ENCODE peak calls at places on chromosomes 3 and 15, in nine cellular contexts. E is cardiac fibroblast, W is Caco-2, K is hepatocyte, P is tibial nerve, Z is pancreas, U is dorsolateral prefrontal cortex, H is IMR-90, Q is left ventricle myocardium inferior. C is an unnamed sample.
A peak's percentile ranks its signal among the peaks of the same experiment; 100 is the strongest.

GRCh38 chr3:122169911-122170310 is 13.6 kb upstream of the CASR start:
- DNase-seq in H (no peak), Z (no peak), P (no peak), W (no peak), E (no peak), K (no peak), Q (no peak), U (no peak), C (no peak)

GRCh38 chr15:33310481-33311311 is at the start of gene RYR3:
- DNase-seq in H (no peak), Z (no peak), Q (no peak), P (no peak), E (peak; percentile 22), K (peak; percentile 47), W (no peak), U (peak; percentile 68), C (no peak)

GRCh38 chr3:48429416-48430358 is at the start of gene PLXNB1:
- DNase-seq in K (peak; percentile 93), P (peak; percentile 61), W (peak; percentile 93), H (peak; percentile 71), Q (peak; percentile 45), Z (peak; percentile 88), E (peak; percentile 45), U (peak; percentile 76), C (no peak)

GRCh38 chr15:90322531-90322930 is 29.6 kb upstream of the ZNF774 start:
- DNase-seq in P (no peak), W (peak; percentile 36), U (no peak), E (no peak), K (no peak), H (no peak), Z (no peak), Q (no peak), C (no peak)

GRCh38 chr3:195774917-195775316 is 36.8 kb downstream of the MUC4 start:
- DNase-seq in U (no peak), K (peak; percentile 50), Z (peak; percentile 68), W (peak; percentile 60), H (no peak), Q (peak; percentile 56), P (peak; percentile 30), E (peak; percentile 54), C (no peak)

GRCh38 chr3:98402507-98402906 is 12.0 kb downstream of the OR5K3 start:
- DNase-seq in E (no peak), P (no peak), W (no peak), Z (no peak), H (no peak), K (no peak), U (no peak), Q (no peak), C (no peak)

GRCh38 chr15:73368301-73369072 is at the start of gene HCN4:
- DNase-seq in Z (peak; percentile 66), Q (peak; percentile 47), U (peak; percentile 31), W (peak; percentile 17), E (no peak), H (no peak), P (no peak), K (peak; percentile 43), C (no peak)

GRCh38 chr3:175485436-175485835 is 626.3 kb downstream of the NAALADL2 start:
- DNase-seq in H (no peak), E (no peak), U (no peak), W (no peak), K (no peak), P (no peak), Z (no peak), Q (no peak), C (no peak)

GRCh38 chr3:114363554-114364202 is 69.8 kb downstream of the TIGIT start:
- DNase-seq in Q (no peak), H (peak; percentile 87), P (no peak), U (no peak), Z (no peak), W (no peak), E (peak; percentile 83), K (peak; percentile 25), C (no peak)

GRCh38 chr3:125958511-125959316 is 10.3 kb upstream of the ROPN1B start:
- DNase-seq in Q (no peak), U (no peak), Z (no peak), K (no peak), E (no peak), H (no peak), P (no peak), W (no peak), C (no peak)

GRCh38 chr15:49415638-49416037 is 7.4 kb upstream of the FGF7 start:
- DNase-seq in P (no peak), U (no peak), K (no peak), Q (no peak), H (peak; percentile 97), E (peak; percentile 89), W (no peak), Z (no peak), C (peak; percentile 63)

GRCh38 chr15:64153480-64154367 is 2.2 kb downstream of the SNX22 start:
- DNase-seq in U (peak; percentile 92), H (peak; percentile 79), W (peak; percentile 94), Z (peak; percentile 99), P (peak; percentile 73), E (peak; percentile 87), Q (peak; percentile 90), K (peak; percentile 94), C (peak; percentile 51)

GRCh38 chr3:138476526-138476925 is 42.1 kb downstream of the ESYT3 start:
- DNase-seq in Z (no peak), K (no peak), U (no peak), H (no peak), Q (no peak), E (no peak), W (no peak), P (no peak), C (no peak)

GRCh38 chr3:4306091-4306490 is 2.9 kb downstream of the SETMAR start:
- DNase-seq in H (no peak), E (no peak), Q (no peak), Z (no peak), U (no peak), P (no peak), W (no peak), K (no peak), C (no peak)

GRCh38 chr15:100036030-100036429 is 302.8 kb upstream of the LYSMD4 start:
- DNase-seq in K (no peak), Q (no peak), H (no peak), U (no peak), E (no peak), Z (no peak), P (no peak), W (no peak), C (no peak)
- H3K4me3 ChIP-seq in K (no peak overlapping the region), Q (no peak overlapping the region), H (no peak overlapping the region), U (no peak overlapping the region), E (no peak overlapping the region), Z (no peak overlapping the region), P (no peak overlapping the region), W (no peak overlapping the region), C (no peak overlapping the region)

GRCh38 chr15:38872732-38873131 is 308.1 kb upstream of the RASGRP1 start:
- DNase-seq in P (no peak), U (no peak), K (no peak), H (no peak), Q (no peak), Z (no peak), E (no peak), W (no peak), C (no peak)
- TF ChIP-seq CTCF in P (no peak), U (no peak), K (no peak), H (no peak), Q (no peak), Z (no peak), E (no peak), W (no peak), C (no peak)

GRCh38 chr3:31534036-31534435 is 1.3 kb downstream of the STT3B start:
- DNase-seq in Q (no peak), U (no peak), E (no peak), K (peak; percentile 26), W (peak; percentile 5), Z (no peak), H (peak; percentile 17), P (no peak), C (no peak)
- H3K4me3 ChIP-seq in Q (peak overlapping the region; percentile 87), U (peak overlapping the region; percentile 69), E (peak overlapping the region; percentile 87), K (peak overlapping the region; percentile 73), W (peak overlapping the region; percentile 97), Z (peak overlapping the region; percentile 88), H (peak overlapping the region; percentile 77), P (peak overlapping the region; percentile 80), C (peak overlapping the region; percentile 72)

GRCh38 chr3:140910860-140911259 is 30.8 kb upstream of the SLC25A36 start:
- DNase-seq in Q (no peak), U (no peak), K (peak; percentile 19), E (peak; percentile 30), H (peak; percentile 7), W (no peak), P (no peak), Z (no peak), C (no peak)
- TF ChIP-seq CTCF in Q (no peak), U (no peak), K (peak; percentile 6), E (peak; percentile 12), H (no peak), W (no peak), P (no peak), Z (no peak), C (no peak)

DNA sequence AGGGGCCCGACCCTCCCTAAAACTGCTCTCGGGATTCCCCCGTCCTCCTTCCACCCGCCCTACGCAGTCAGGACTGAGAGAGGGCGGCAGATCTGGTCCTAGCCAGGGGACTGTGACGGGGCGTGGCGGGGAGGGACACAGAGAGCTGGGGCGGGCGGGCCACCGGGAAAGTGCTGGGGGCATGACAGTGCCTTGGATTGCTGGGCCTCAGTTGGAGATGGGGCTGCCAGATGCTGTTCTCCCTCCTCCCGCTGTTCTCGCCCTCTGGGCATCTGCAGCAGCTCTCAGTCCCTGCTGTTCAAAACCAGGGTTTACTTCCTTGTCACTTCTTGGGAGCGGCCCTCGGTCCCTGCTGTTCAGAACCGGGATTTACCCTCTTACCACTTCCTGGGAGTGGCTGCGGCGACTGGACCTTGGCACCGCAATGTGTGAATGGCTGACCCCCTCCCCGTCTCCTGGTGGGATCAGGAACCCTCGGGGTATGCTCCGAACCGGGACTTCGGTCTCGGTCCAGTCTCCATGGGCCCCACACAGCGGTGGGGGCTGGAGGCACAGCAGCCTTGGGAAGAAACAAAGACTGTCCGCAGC is 1.8 kb upstream of the RPP25 start:
- DNase-seq in U (peak; percentile 17), E (peak; percentile 34), W (peak; percentile 44), H (no peak), P (no peak), Q (peak; percentile 68), K (peak; percentile 77), Z (peak; percentile 78), C (no peak)
- H3K4me3 ChIP-seq in U (peak overlapping the region; percentile 60), E (peak overlapping the region; percentile 47), W (no peak overlapping the region), H (no peak overlapping the region), P (peak overlapping the region; percentile 79), Q (peak overlapping the region; percentile 81), K (peak overlapping the region; percentile 76), Z (peak overlapping the region; percentile 59), C (peak overlapping the region; percentile 59)

C was measured in HFF-Myc.